ENCODE peak calls at places on chromosomes 16 and 17, in eight cellular contexts. X, A, Z, T, R, B, S and H are unnamed samples.

GRCh38 chr17:75516255-75516618 is at the start of gene TSEN54:
- DNase-seq in R (peak), B (peak), T (peak), S (peak), Z (peak), X (peak), A (peak), H (peak)

GRCh38 chr17:79220201-79220714 is 145.6 kb downstream of the ENGASE start:
- DNase-seq in X (no peak), T (no peak), R (no peak), B (no peak), A (no peak), Z (no peak), S (no peak), H (no peak)

GRCh38 chr17:2094891-2095535 is 40.1 kb downstream of the HIC1 start:
- DNase-seq in B (peak), S (no peak), T (peak), R (peak), A (no peak), X (peak), Z (no peak), H (peak)

GRCh38 chr17:51734462-51734861 is 424.1 kb downstream of the CA10 start:
- DNase-seq in T (no peak), A (no peak), B (no peak), R (peak), S (peak), X (no peak), Z (no peak), H (peak)

GRCh38 chr16:87924937-87925670 is 11.2 kb downstream of the CA5A start:
- DNase-seq in Z (no peak), X (peak), T (no peak), A (peak), S (no peak), R (no peak), B (no peak), H (peak)

GRCh38 chr16:10979717-10980601 is 35.6 kb downstream of the CLEC16A start:
- DNase-seq in T (peak), S (no peak), Z (peak), X (peak), B (peak), A (no peak), R (no peak), H (no peak)

GRCh38 chr16:74216319-74216718 is 80.3 kb upstream of the PSMD7 start:
- DNase-seq in Z (peak), B (no peak), S (no peak), X (no peak), A (no peak), T (no peak), R (no peak), H (no peak)

GRCh38 chr17:36703860-36704266 is 102.5 kb downstream of the MRM1 start:
- DNase-seq in B (peak), T (peak), S (peak), A (no peak), R (peak), Z (peak), X (no peak), H (peak)

GRCh38 chr16:81544261-81544660 is 99.7 kb downstream of the CMIP start:
- DNase-seq in R (no peak), A (no peak), X (no peak), B (peak), Z (no peak), S (no peak), T (no peak), H (no peak)

GRCh38 chr17:82890926-82891678 is 51.3 kb upstream of the ZNF750 start:
- DNase-seq in B (no peak), R (no peak), X (no peak), Z (no peak), S (no peak), A (no peak), T (no peak), H (no peak)

GRCh38 chr17:48770954-48771353 is 42.4 kb upstream of the HOXB13 start:
- DNase-seq in A (no peak), X (no peak), R (no peak), B (no peak), Z (no peak), S (no peak), T (no peak), H (no peak)

GRCh38 chr17:30336369-30337171 is 2.7 kb upstream of the TMIGD1 start:
- DNase-seq in A (no peak), X (no peak), T (no peak), Z (no peak), B (peak), S (peak), R (peak), H (peak)

GRCh38 chr17:69501591-69502468 is 87.3 kb downstream of the MAP2K6 start:
- DNase-seq in Z (no peak), R (peak), A (peak), S (no peak), T (peak), B (peak), X (peak), H (peak)

GRCh38 chr16:84735846-84736586 is 36.2 kb downstream of the USP10 start:
- DNase-seq in S (no peak), T (no peak), B (peak), Z (no peak), A (no peak), R (no peak), X (no peak), H (peak)

GRCh38 chr17:73710095-73710592 is 65.9 kb upstream of the SDK2 start:
- DNase-seq in A (no peak), X (no peak), T (no peak), S (peak), R (peak), Z (peak), B (peak), H (peak)

GRCh38 chr16:2150418-2151187 is 2.2 kb downstream of the RAB26 start:
- DNase-seq in B (no peak), A (no peak), T (no peak), R (no peak), Z (peak), X (no peak), S (no peak), H (peak)

GRCh38 chr16:22624759-22625533 is 114.3 kb downstream of the NPIPB5 start:
- DNase-seq in Z (peak), A (no peak), R (no peak), T (no peak), X (no peak), S (no peak), B (no peak), H (peak)

GRCh38 chr17:55674107-55674506 is 48.6 kb downstream of the TMEM100 start:
- DNase-seq in A (no peak), B (no peak), R (no peak), T (no peak), S (no peak), Z (peak), X (no peak), H (peak)

GRCh38 chr17:28983286-28984240 is 22.3 kb downstream of the SEZ6 start:
- DNase-seq in S (no peak), X (no peak), A (no peak), R (no peak), B (no peak), Z (no peak), T (no peak), H (no peak)

GRCh38 chr17:28993013-28993600 is 12.7 kb downstream of the SEZ6 start:
- DNase-seq in A (no peak), Z (no peak), X (no peak), S (no peak), R (no peak), B (no peak), T (no peak), H (peak)

GRCh38 chr16:10598157-10598556 is 17.8 kb upstream of the EMP2 start:
- DNase-seq in S (no peak), R (no peak), A (no peak), Z (no peak), X (no peak), B (peak), T (peak), H (no peak)

GRCh38 chr16:15592324-15592723 is 50.6 kb downstream of the MARF1 start:
- DNase-seq in S (peak), B (no peak), Z (peak), X (no peak), A (no peak), R (no peak), T (no peak), H (no peak)

GRCh38 chr16:20323591-20324117 is 3.7 kb downstream of the GP2 start:
- DNase-seq in B (no peak), A (no peak), T (no peak), Z (no peak), X (no peak), S (no peak), R (no peak), H (no peak)

GRCh38 chr16:55685973-55686372 is 30.2 kb downstream of the SLC6A2 start:
- DNase-seq in R (no peak), T (no peak), X (no peak), Z (no peak), S (no peak), A (no peak), B (no peak), H (no peak)

GRCh38 chr17:4960279-4960922 is 7.2 kb downstream of the SPAG7 start:
- DNase-seq in X (no peak), B (no peak), Z (no peak), T (no peak), R (no peak), A (no peak), S (no peak), H (no peak)

GRCh38 chr17:80154166-80154565 is 7.2 kb upstream of the EIF4A3 start:
- DNase-seq in B (no peak), X (no peak), S (no peak), T (no peak), R (no peak), A (no peak), Z (no peak), H (no peak)

GRCh38 chr17:40791808-40792436 is 7.8 kb downstream of the KRT28 start:
- DNase-seq in Z (no peak), B (no peak), T (no peak), S (peak), X (no peak), A (peak), R (no peak), H (peak)
- TF ChIP-seq CTCF in Z (peak), B (peak), T (peak), S (peak), X (peak), A (peak), R (peak), H (peak)

GRCh38 chr16:4346205-4346781 is 4.8 kb downstream of the PAM16 start:
- DNase-seq in T (no peak), S (no peak), A (no peak), X (no peak), R (no peak), Z (no peak), B (no peak), H (no peak)
- TF ChIP-seq CTCF in T (no peak), S (no peak), A (no peak), X (no peak), R (no peak), Z (no peak), B (no peak), H (no peak)

GRCh38 chr16:75379339-75379738 is 54.0 kb downstream of the CFDP1 start:
- DNase-seq in R (no peak), B (no peak), Z (no peak), X (no peak), A (no peak), S (no peak), T (no peak), H (no peak)

GRCh38 chr16:75379911-75380847 is 53.1 kb downstream of the CFDP1 start:
- DNase-seq in R (peak), T (no peak), Z (no peak), X (no peak), B (no peak), S (peak), A (no peak), H (no peak)

GRCh38 chr16:75378616-75379015 is 54.7 kb downstream of the CFDP1 start:
- DNase-seq in A (no peak), T (no peak), X (no peak), R (no peak), Z (no peak), B (no peak), S (no peak), H (no peak)

GRCh38 chr16:75376475-75376907 is 56.8 kb downstream of the CFDP1 start:
- DNase-seq in A (no peak), Z (peak), S (no peak), B (no peak), X (no peak), T (no peak), R (no peak), H (peak)

DNA sequence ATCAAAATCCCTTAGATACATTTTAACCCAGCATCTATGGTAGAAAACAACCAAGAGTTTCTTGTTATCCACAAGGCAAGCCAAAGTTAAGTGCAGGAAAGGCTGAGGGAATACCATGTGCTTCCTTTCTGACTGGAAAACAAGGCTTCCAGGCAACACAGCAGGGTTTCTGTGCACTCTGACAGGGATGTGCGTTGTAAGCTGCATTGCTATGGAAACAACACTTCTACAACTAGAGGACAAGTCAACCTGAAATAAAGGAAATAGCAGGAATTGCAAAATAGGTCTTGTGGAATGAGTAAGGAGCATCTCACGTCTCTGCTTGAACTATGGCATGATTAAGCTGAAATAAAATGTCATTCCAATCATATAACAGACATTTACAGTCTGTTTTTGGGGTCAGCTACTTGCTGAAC is 55.3 kb downstream of the CFDP1 start:
- DNase-seq in R (no peak), Z (peak), T (no peak), B (no peak), A (peak), X (no peak), S (no peak), H (peak)
- TF ChIP-seq CTCF in R (no peak), Z (no peak), T (no peak), B (no peak), A (no peak), X (no peak), S (no peak), H (no peak)

GRCh38 chr16:83400234-83400633 is 407.5 kb upstream of the HSBP1 start:
- DNase-seq in A (no peak), R (no peak), Z (no peak), T (no peak), X (no peak), B (no peak), S (no peak), H (peak)
- TF ChIP-seq CTCF in A (no peak), R (no peak), Z (no peak), T (no peak), X (no peak), B (no peak), S (no peak), H (no peak)

GRCh38 chr17:8185580-8186445 is 4.2 kb downstream of the BORCS6 start:
- DNase-seq in A (no peak), S (peak), R (peak), T (peak), X (peak), Z (peak), B (peak), H (peak)

GRCh38 chr17:8188408-8188839 is 1.6 kb downstream of the BORCS6 start:
- DNase-seq in X (no peak), S (no peak), T (no peak), A (no peak), B (no peak), R (no peak), Z (no peak), H (peak)

GRCh38 chr17:8186787-8187516 is 3.0 kb downstream of the BORCS6 start:
- DNase-seq in X (peak), A (peak), Z (peak), B (peak), S (peak), T (peak), R (peak), H (peak)

GRCh38 chr17:8187517-8188407 is 2.2 kb downstream of the BORCS6 start:
- DNase-seq in T (peak), R (peak), B (peak), X (peak), S (peak), A (peak), Z (peak), H (peak)

GRCh38 chr17:8186446-8186786 is 3.6 kb downstream of the BORCS6 start:
- DNase-seq in S (no peak), A (no peak), T (no peak), X (no peak), R (no peak), B (no peak), Z (no peak), H (no peak)
- TF ChIP-seq CTCF in S (no peak), A (no peak), T (no peak), X (no peak), R (no peak), B (no peak), Z (no peak), H (no peak)